ENCODE peak calls at places on chromosomes 12 and 14, in five cellular contexts. C, K, J, R and Y are unnamed samples.

GRCh38 chr14:103155013-103155412 is 31.8 kb downstream of the TNFAIP2 start:
- DNase-seq in C (no peak), K (no peak), J (peak; percentile 54), R (no peak), Y (no peak)

GRCh38 chr14:21408152-21408551 is 24.3 kb upstream of the SUPT16H start:
- DNase-seq in C (no peak), K (no peak), J (peak; percentile 92), R (no peak), Y (no peak)

GRCh38 chr12:27979145-27979544 is 6.6 kb upstream of the PTHLH start:
- DNase-seq in C (no peak), K (no peak), J (no peak), R (no peak), Y (no peak)

GRCh38 chr12:101697930-101698781 is 716 bp downstream of the CHPT1 start:
- DNase-seq in C (peak; percentile 55), K (no peak), J (peak; percentile 47), R (no peak), Y (no peak)

GRCh38 chr14:100586520-100587247 is 533 bp downstream of the BEGAIN start:
- DNase-seq in C (no peak), K (no peak), J (peak; percentile 8), R (no peak), Y (no peak)

GRCh38 chr12:12872934-12873275 is 18.5 kb upstream of the GPRC5A start:
- DNase-seq in C (no peak), K (no peak), J (peak; percentile 71), R (no peak), Y (no peak)

GRCh38 chr12:6608592-6609311 is 1.6 kb upstream of the CHD4 start:
- DNase-seq in C (no peak), K (no peak), J (peak; percentile 37), R (no peak), Y (peak; percentile 50)

GRCh38 chr14:96051642-96052540 is 12.7 kb downstream of the C14orf132 start:
- DNase-seq in C (no peak), K (no peak), J (no peak), R (no peak), Y (no peak)

GRCh38 chr14:39367387-39367751 is 64.9 kb downstream of the FBXO33 start:
- DNase-seq in C (no peak), K (peak; percentile 23), J (no peak), R (no peak), Y (no peak)

GRCh38 chr12:131934535-131934934 is 5.5 kb downstream of the PUS1 start:
- DNase-seq in C (no peak), K (no peak), J (no peak), R (no peak), Y (no peak)

GRCh38 chr12:88946377-88946997 is 366.2 kb upstream of the KITLG start:
- DNase-seq in C (no peak), K (no peak), J (peak; percentile 85), R (no peak), Y (no peak)

GRCh38 chr14:88831285-88831684 is 6.8 kb downstream of the TTC8 start:
- DNase-seq in C (peak; percentile 28), K (no peak), J (peak; percentile 75), R (no peak), Y (no peak)

GRCh38 chr12:46218509-46219095 is 50.2 kb downstream of the SLC38A1 start:
- DNase-seq in C (no peak), K (no peak), J (no peak), R (no peak), Y (no peak)

GRCh38 chr12:50111417-50111692 is 681 bp upstream of the COX14 start:
- DNase-seq in C (no peak), K (no peak), J (no peak), R (no peak), Y (no peak)

GRCh38 chr12:62983594-62983993 is 48.6 kb upstream of the PPM1H start:
- DNase-seq in C (no peak), K (peak; percentile 2), J (peak; percentile 6), R (no peak), Y (no peak)

GRCh38 chr14:42424501-42424900 is 817.8 kb downstream of the LRFN5 start:
- DNase-seq in C (no peak), K (no peak), J (peak; percentile 1), R (no peak), Y (no peak)

GRCh38 chr12:111578276-111578970 is 20.7 kb downstream of the ATXN2 start:
- DNase-seq in C (no peak), K (no peak), J (peak; percentile 89), R (no peak), Y (no peak)

GRCh38 chr12:49389092-49389703 is 21.9 kb downstream of the SPATS2 start:
- DNase-seq in C (no peak), K (peak; percentile 58), J (no peak), R (no peak), Y (peak; percentile 81)

GRCh38 chr12:117100851-117101673 is 1.8 kb upstream of the TESC start:
- DNase-seq in C (no peak), K (no peak), J (no peak), R (no peak), Y (no peak)

GRCh38 chr14:91258021-91258618 is 13.6 kb upstream of the GPR68 start:
- DNase-seq in C (no peak), K (no peak), J (peak; percentile 92), R (no peak), Y (no peak)

GRCh38 chr12:79547735-79548347 is 142.9 kb downstream of the PAWR start:
- DNase-seq in C (peak; percentile 47), K (peak; percentile 46), J (peak; percentile 87), R (no peak), Y (no peak)

GRCh38 chr14:63933701-63934100 is 80.9 kb downstream of the SYNE2 start:
- DNase-seq in C (no peak), K (no peak), J (no peak), R (no peak), Y (no peak)

GRCh38 chr12:57027011-57027804 is 10.9 kb upstream of the TAC3 start:
- DNase-seq in C (no peak), K (no peak), J (no peak), R (no peak), Y (no peak)

GRCh38 chr12:80698266-80698665 is 9.2 kb upstream of the MYF6 start:
- DNase-seq in C (no peak), K (no peak), J (no peak), R (no peak), Y (no peak)

GRCh38 chr14:93114713-93115068 is 1.0 kb downstream of the ITPK1 start:
- DNase-seq in C (peak; percentile 34), K (no peak), J (no peak), R (peak; percentile 22), Y (no peak)

GRCh38 chr14:37819155-37820015 is 224.0 kb downstream of the TTC6 start:
- DNase-seq in C (no peak), K (no peak), J (peak; percentile 59), R (no peak), Y (no peak)

GRCh38 chr14:105067140-105067968 is 2.1 kb upstream of the GPR132 start:
- DNase-seq in C (no peak), K (no peak), J (peak; percentile 40), R (no peak), Y (no peak)

GRCh38 chr12:62622177-62622576 is 155.6 kb downstream of the MON2 start:
- DNase-seq in C (no peak), K (no peak), J (no peak), R (no peak), Y (no peak)

DNA sequence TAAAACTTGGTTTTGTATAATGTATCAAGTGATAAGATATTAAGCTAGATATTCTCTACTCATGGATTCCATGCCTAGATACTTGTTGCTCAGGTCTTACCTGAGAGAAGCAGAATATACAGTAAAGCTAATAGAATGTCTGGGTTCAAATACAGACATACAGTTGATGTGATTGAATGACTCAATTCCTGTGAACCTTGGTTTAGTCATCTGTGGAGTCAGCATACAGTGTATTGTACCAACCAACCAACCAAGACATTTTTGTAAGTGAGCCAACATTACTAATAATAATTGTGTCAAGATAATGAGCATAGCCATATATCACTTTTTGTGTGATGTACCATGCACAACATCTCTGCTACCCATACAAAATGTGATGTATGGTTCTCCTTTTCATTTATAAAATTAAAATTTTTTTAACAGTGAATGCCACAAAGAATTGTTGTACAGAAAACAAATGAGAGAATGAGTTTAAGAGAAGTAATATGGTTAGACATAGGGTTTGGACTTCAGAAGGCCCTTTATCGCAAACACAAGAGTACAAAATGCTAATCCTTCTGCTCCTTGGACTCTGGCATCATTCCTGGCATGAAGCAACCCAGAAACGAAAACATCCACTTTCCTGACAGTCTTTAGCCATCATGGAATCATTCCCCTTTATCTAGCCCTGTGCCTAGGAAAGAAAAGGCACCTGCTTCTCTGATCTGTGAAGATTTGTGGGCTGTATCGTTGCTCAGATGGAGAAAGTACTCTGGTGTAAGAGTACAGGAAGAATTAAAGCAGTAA is 977.2 kb upstream of the USP15 start:
- DNase-seq in C (no peak), K (no peak), J (no peak), R (no peak), Y (no peak)
- TF ChIP-seq CTCF in C (no peak), K (no peak), J (no peak), R (no peak), Y (no peak)

GRCh38 chr14:73287071-73287470 is 49.8 kb downstream of the PAPLN start:
- DNase-seq in C (peak; percentile 25), K (no peak), J (no peak), R (no peak), Y (no peak)

GRCh38 chr14:73285979-73286378 is 48.7 kb downstream of the PAPLN start:
- DNase-seq in C (no peak), K (no peak), J (no peak), R (no peak), Y (no peak)

GRCh38 chr14:73286598-73286997 is 49.3 kb downstream of the PAPLN start:
- DNase-seq in C (no peak), K (no peak), J (no peak), R (no peak), Y (no peak)

GRCh38 chr14:73280903-73281302 is 43.6 kb downstream of the PAPLN start:
- DNase-seq in C (no peak), K (no peak), J (no peak), R (no peak), Y (no peak)

GRCh38 chr14:73283592-73284379 is 46.5 kb downstream of the PAPLN start:
- DNase-seq in C (no peak), K (peak; percentile 44), J (no peak), R (no peak), Y (no peak)
- TF ChIP-seq CTCF in C (no peak), K (peak; percentile 59), J (peak; percentile 0), R (peak; percentile 15), Y (no peak)

DNA sequence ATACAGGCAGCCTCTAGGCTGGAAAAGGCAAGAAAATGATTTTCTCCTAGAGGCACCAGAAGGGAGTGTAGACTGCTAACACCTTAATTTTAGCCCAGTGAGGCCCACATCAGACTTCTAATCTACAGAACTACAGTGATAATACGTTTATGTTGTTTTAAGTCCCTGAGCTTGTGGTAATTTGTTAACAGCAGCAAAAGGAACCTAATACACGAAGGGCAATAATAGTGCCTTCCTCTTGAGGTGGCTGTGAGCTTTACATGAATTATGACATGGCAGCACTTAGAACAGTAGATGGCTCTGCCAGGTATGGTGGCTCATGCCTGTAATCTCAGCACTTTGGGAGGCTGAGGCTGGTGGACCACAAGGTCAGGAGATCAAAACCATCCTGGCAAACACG is 118.8 kb downstream of the ZNF664 start:
- DNase-seq in C (no peak), K (no peak), J (no peak), R (no peak), Y (no peak)
- TF ChIP-seq CTCF in C (no peak), K (no peak), J (no peak), R (no peak), Y (no peak)

DNA sequence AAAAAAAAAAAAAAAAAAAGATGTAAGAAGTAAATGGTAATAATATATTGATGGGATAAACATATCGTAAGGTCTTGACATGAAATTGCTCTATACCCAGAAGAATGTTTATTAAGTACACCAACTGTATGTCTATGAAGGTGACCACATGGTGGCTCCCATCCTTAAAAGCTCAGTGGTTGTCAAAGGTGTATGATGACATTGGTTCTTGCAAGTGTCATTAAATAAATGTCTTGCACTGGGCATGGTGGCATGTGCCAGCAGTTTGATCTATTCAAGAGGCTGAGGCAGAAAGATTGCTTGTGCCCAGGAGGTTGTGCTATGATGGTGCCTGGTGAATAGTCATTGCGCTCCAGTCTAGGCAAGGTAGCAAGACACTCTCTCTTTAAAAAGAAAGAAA is 10.4 kb downstream of the CCT2 start:
- DNase-seq in C (no peak), K (no peak), J (no peak), R (no peak), Y (no peak)
- TF ChIP-seq CTCF in C (no peak), K (no peak), J (no peak), R (no peak), Y (no peak)